ENCODE peak calls at places on chromosomes 3 and 15, in seven cellular contexts. N is HCT116, C is GM12878, Y is HepG2, G is SK-N-SH, R is K562, H is H1. F is an unnamed sample.

GRCh38 chr3:119240101-119240581 is 537 bp downstream of the B4GALT4 start:
- DNase-seq in C (no peak), Y (peak), R (peak), N (no peak), G (no peak), H (no peak), F (no peak)

GRCh38 chr15:22907161-22907950 is 68.9 kb downstream of the NIPA2 start:
- DNase-seq in R (no peak), C (no peak), H (no peak), Y (no peak), G (no peak), N (no peak), F (no peak)

GRCh38 chr3:88142094-88142624 is 7.6 kb upstream of the C3orf38 start:
- DNase-seq in G (no peak), C (no peak), H (no peak), Y (no peak), R (no peak), N (no peak), F (no peak)

GRCh38 chr15:36390491-36390890 is 188.9 kb upstream of the CDIN1 start:
- DNase-seq in H (no peak), N (no peak), R (no peak), C (no peak), G (peak), Y (no peak), F (no peak)

GRCh38 chr3:40975711-40976121 is 223.6 kb upstream of the CTNNB1 start:
- DNase-seq in G (no peak), C (no peak), R (no peak), N (no peak), H (no peak), Y (no peak), F (no peak)

GRCh38 chr3:104132566-104132997 is 1234.1 kb upstream of the ALCAM start:
- DNase-seq in G (peak), C (no peak), N (no peak), H (no peak), Y (no peak), R (no peak), F (no peak)

GRCh38 chr15:90054618-90055097 is 47.6 kb downstream of the IDH2 start:
- DNase-seq in H (no peak), Y (peak), R (no peak), N (no peak), C (no peak), G (no peak), F (no peak)

GRCh38 chr3:38836561-38836960 is 20.5 kb upstream of the SCN10A start:
- DNase-seq in Y (no peak), H (no peak), R (no peak), C (no peak), G (no peak), N (no peak), F (no peak)

GRCh38 chr3:190008432-190008831 is 112.3 kb downstream of the P3H2 start:
- DNase-seq in Y (no peak), G (no peak), R (no peak), H (no peak), N (no peak), C (no peak), F (no peak)

GRCh38 chr15:75884041-75884440 is 19.6 kb upstream of the FBXO22 start:
- DNase-seq in Y (no peak), G (no peak), H (no peak), C (no peak), N (no peak), R (no peak), F (no peak)

GRCh38 chr3:32912046-32912445 is 39.4 kb upstream of the CCR4 start:
- DNase-seq in Y (no peak), G (no peak), R (peak), H (no peak), N (no peak), C (no peak), F (no peak)

GRCh38 chr3:174424656-174425055 is 434.5 kb upstream of the NAALADL2 start:
- DNase-seq in G (no peak), H (no peak), C (no peak), Y (no peak), R (no peak), N (no peak), F (no peak)

GRCh38 chr15:101250331-101250730 is 1.5 kb downstream of the CHSY1 start:
- DNase-seq in Y (no peak), H (no peak), C (no peak), N (no peak), R (no peak), G (no peak), F (no peak)

GRCh38 chr15:101251830-101252820 is at the start of gene CHSY1:
- DNase-seq in H (no peak), C (peak), G (peak), R (peak), N (peak), Y (peak), F (peak)

GRCh38 chr15:101248274-101248673 is 3.6 kb downstream of the CHSY1 start:
- DNase-seq in N (no peak), H (no peak), C (no peak), G (no peak), R (no peak), Y (no peak), F (peak)

GRCh38 chr15:101252836-101253235 is 988 bp upstream of the CHSY1 start:
- DNase-seq in N (no peak), H (no peak), R (no peak), Y (no peak), G (no peak), C (no peak), F (peak)

DNA sequence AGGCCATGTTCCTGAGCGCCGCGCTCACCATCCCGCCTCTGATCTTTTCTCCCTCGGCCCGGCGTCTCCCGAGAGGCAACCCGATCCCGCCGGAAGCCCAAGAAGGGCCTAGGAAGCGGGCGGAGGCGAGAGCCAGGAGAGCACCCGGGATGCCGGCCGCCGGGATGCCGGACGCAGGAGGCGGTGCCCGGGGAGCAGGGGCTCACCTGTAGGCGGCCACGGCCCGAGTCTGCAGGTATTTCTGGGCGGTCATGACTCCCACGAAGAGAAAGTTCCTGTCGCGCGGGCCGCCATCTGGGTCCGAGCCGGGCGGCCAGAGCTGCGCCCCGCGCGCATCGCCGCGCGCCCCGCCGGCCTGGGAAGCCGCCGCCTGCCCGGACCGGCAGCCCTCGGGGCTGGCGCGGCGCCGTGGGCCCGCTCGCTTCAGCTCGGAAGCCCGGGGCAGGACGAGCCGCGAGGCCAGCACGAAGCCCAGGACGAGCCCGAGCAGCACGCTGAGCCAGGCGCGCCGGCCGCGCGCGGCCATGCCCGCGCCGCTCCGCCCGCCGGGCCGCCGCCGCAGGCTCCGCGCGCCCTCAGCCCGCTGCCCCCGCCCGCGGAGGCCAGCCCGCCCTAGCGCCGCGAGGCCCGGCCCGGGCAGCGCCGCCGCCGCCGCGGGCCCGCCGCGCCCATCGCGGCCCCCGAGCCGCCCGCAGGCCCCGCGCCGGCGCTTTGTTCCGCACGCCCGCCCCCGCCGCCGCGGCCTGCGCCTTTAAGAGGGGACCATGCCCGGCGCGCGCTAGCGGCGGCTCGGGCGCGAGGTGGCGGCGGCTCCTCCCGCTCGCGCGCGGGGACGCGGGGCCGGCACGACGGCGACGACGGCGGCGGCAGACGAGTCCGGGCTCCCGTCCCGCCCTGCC is 668 bp downstream of the CHSY1 start:
- DNase-seq in R (peak), C (no peak), H (no peak), N (no peak), G (peak), Y (no peak), F (peak)
- TF ChIP-seq JUND in R (no peak), C (no peak), H (no peak), N (no peak), G (no peak), Y (no peak), F (no peak)

DNA sequence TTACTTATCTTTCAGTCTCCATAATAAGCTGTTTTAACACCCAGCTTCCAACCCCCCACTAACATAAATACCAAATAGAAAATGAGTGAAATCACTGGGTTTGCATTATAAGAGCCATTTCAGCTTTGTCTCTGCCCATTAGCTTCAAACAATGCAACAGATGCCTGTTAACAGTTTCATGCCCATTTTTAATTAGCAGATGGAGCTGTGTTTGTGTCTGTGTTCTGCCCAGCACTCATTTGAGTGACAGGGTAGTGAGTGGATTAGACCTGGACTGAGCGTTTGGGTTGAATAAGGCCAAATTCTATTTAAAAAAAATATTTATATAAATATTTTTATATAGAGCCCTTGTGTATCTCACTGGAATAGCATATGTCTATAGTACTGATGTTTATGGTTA is 7.4 kb downstream of the RAB8B start:
- DNase-seq in G (peak), H (no peak), C (no peak), N (no peak), R (no peak), Y (no peak), F (no peak)
- TF ChIP-seq JUND in G (no peak), H (no peak), C (no peak), N (no peak), R (no peak), Y (no peak), F (no peak)

GRCh38 chr15:88623061-88623460 is 1.9 kb downstream of the AEN start:
- DNase-seq in G (no peak), Y (peak), N (peak), C (no peak), R (no peak), H (no peak), F (no peak)
- TF ChIP-seq JUND in G (peak), Y (no peak), N (peak), C (no peak), R (peak), H (no peak), F (no peak)

GRCh38 chr15:58423858-58424608 is 7.8 kb upstream of the LIPC start:
- DNase-seq in Y (no peak), C (no peak), N (no peak), H (no peak), G (no peak), R (no peak), F (no peak)
- TF ChIP-seq JUND in Y (no peak), C (no peak), N (no peak), H (no peak), G (no peak), R (no peak), F (no peak)

GRCh38 chr3:94234177-94234788 is 171.4 kb downstream of the NSUN3 start:
- DNase-seq in N (peak), C (no peak), Y (peak), R (peak), H (no peak), G (peak), F (peak)
- TF ChIP-seq JUND in N (no peak), C (no peak), Y (no peak), R (no peak), H (no peak), G (no peak), F (no peak)

DNA sequence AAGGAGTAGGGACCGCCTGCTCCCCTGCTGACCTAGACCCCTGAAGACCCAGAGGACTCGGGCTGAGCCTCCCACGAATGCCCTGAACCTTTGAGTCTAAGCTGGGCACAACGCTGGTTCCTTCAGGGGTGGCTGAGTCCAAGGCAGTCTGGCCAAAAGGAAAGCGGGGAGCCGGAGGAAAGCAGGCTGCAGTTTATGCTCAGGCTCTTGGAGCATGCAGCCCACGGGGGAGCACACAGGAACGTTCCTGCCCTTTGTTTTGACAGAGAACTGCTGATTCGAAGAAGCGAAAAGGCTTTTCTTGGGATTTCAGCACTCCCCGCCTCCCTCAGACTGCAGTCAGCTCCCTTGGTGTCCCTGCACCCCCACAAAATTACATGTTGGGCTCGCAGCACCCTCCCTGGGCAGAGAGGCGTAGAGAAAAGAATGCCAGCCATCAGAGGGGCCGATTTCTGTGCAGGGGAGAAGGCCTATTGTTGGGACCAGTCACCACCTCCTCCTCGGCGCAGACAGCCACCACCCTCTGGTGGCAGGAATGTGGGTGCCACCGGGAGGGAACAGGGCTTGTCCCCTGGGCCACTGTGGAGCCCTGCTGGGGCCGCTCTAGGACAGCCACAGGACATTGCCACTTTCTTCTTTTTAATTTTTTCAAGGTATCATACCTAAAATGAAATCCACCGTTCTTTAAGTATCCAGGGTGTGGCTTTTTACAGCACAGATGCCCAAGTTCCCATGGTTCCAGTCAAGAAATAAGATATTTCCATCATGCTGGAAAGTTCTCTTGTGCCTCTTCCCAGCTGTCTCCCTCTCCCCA is 72.2 kb downstream of the SMAD6 start:
- DNase-seq in Y (peak), H (peak), G (peak), R (peak), N (peak), C (no peak), F (peak)
- TF ChIP-seq JUND in Y (no peak), H (peak), G (no peak), R (no peak), N (no peak), C (no peak), F (no peak)

GRCh38 chr15:73905224-73905827 is 20.9 kb upstream of the LOXL1 start:
- DNase-seq in Y (no peak), G (no peak), C (no peak), H (no peak), N (no peak), R (no peak), F (no peak)

GRCh38 chr15:73907018-73907394 is 19.3 kb upstream of the LOXL1 start:
- DNase-seq in N (no peak), R (no peak), Y (no peak), H (no peak), C (no peak), G (no peak), F (no peak)

GRCh38 chr15:73904026-73904815 is 22.0 kb upstream of the LOXL1 start:
- DNase-seq in N (no peak), Y (no peak), C (no peak), R (no peak), H (no peak), G (no peak), F (no peak)

GRCh38 chr15:73908030-73908821 is 18.0 kb upstream of the LOXL1 start:
- DNase-seq in C (peak), G (peak), R (peak), Y (peak), N (peak), H (no peak), F (peak)

GRCh38 chr15:73906346-73907017 is 19.8 kb upstream of the LOXL1 start:
- DNase-seq in H (no peak), N (no peak), Y (no peak), C (no peak), R (no peak), G (no peak), F (no peak)
- TF ChIP-seq JUND in H (no peak), N (no peak), Y (no peak), C (no peak), R (no peak), G (peak), F (no peak)

GRCh38 chr15:87639305-87640011 is 617.1 kb downstream of the NTRK3 start:
- DNase-seq in C (no peak), N (no peak), G (no peak), H (no peak), Y (no peak), R (no peak), F (no peak)
- TF ChIP-seq JUND in C (no peak), N (no peak), G (no peak), H (no peak), Y (no peak), R (no peak), F (no peak)